ENCODE peak calls at places on chromosomes 6 and 20, in four cellular contexts. F is NCI-H146, G is smooth muscle cell of the brain vasculature, H is AG08396. O is an unnamed sample.

GRCh38 chr6:155301867-155302266 is 12.4 kb downstream of the TFB1M start:
- DNase-seq in F (no peak), G (peak; percentile 62), H (no peak), O (no peak)

GRCh38 chr20:41748756-41749582 is 130.8 kb upstream of the CHD6 start:
- DNase-seq in F (no peak), G (no peak), H (no peak), O (no peak)

GRCh38 chr20:37543828-37544227 is 16.2 kb upstream of the BLCAP start:
- DNase-seq in F (no peak), G (no peak), H (peak; percentile 68), O (no peak)

GRCh38 chr6:166446567-166447065 is 63.9 kb upstream of the MPC1 start:
- DNase-seq in F (no peak), G (no peak), H (no peak), O (no peak)

GRCh38 chr20:58432190-58432954 is 43.3 kb downstream of the VAPB start:
- DNase-seq in F (no peak), G (no peak), H (peak; percentile 61), O (no peak)

GRCh38 chr20:52349806-52350205 is 158.2 kb upstream of the ZFP64 start:
- DNase-seq in F (no peak), G (no peak), H (no peak), O (no peak)

GRCh38 chr20:8244637-8245036 is 112.6 kb downstream of the PLCB1 start:
- DNase-seq in F (no peak), G (no peak), H (no peak), O (no peak)

GRCh38 chr20:50915424-50915823 is 15.8 kb downstream of the ADNP start:
- DNase-seq in F (no peak), G (no peak), H (no peak), O (no peak)

GRCh38 chr20:32792316-32792715 is 27.4 kb upstream of the MAPRE1 start:
- DNase-seq in F (no peak), G (no peak), H (peak; percentile 24), O (no peak)

GRCh38 chr6:147906361-147906760 is 397.9 kb downstream of the SAMD5 start:
- DNase-seq in F (no peak), G (no peak), H (no peak), O (no peak)

GRCh38 chr20:63187338-63188158 is 28.4 kb downstream of the YTHDF1 start:
- DNase-seq in F (no peak), G (no peak), H (no peak), O (no peak)

GRCh38 chr6:101083533-101084172 is 202.5 kb upstream of the ASCC3 start:
- DNase-seq in F (no peak), G (no peak), H (peak; percentile 5), O (no peak)

GRCh38 chr6:3151705-3152104 is 5.6 kb downstream of the TUBB2A start:
- DNase-seq in F (no peak), G (no peak), H (no peak), O (no peak)

GRCh38 chr6:135002974-135003703 is 51.5 kb downstream of the HBS1L start:
- DNase-seq in F (no peak), G (no peak), H (no peak), O (no peak)

GRCh38 chr6:6931047-6932025 is 176.4 kb upstream of the RREB1 start:
- DNase-seq in F (peak; percentile 69), G (no peak), H (no peak), O (peak; percentile 47)

GRCh38 chr20:36819662-36820061 is 46.1 kb upstream of the DSN1 start:
- DNase-seq in F (no peak), G (no peak), H (no peak), O (peak; percentile 83)

GRCh38 chr20:46308258-46309157 is at the start of gene CDH22:
- DNase-seq in F (peak; percentile 67), G (no peak), H (peak; percentile 82), O (peak; percentile 66)

GRCh38 chr20:9054176-9054575 is 14.7 kb upstream of the PLCB4 start:
- DNase-seq in F (no peak), G (no peak), H (no peak), O (no peak)

GRCh38 chr6:56775498-56776166 is 132.9 kb upstream of the DST start:
- DNase-seq in F (no peak), G (no peak), H (no peak), O (no peak)

GRCh38 chr20:25223179-25223661 is 24.7 kb upstream of the PYGB start:
- DNase-seq in F (no peak), G (peak; percentile 91), H (peak; percentile 91), O (no peak)

GRCh38 chr20:6007094-6007528 is 46.7 kb downstream of the LRRN4 start:
- DNase-seq in F (no peak), G (no peak), H (no peak), O (no peak)

GRCh38 chr6:132365319-132365907 is 35.9 kb downstream of the MOXD1 start:
- DNase-seq in F (no peak), G (no peak), H (peak; percentile 9), O (peak; percentile 11)

GRCh38 chr6:31546962-31547726 is at the start of gene NFKBIL1:
- DNase-seq in F (peak; percentile 96), G (peak; percentile 96), H (peak; percentile 93), O (peak; percentile 94)

GRCh38 chr20:24871429-24872213 is 77.4 kb upstream of the CST7 start:
- DNase-seq in F (no peak), G (no peak), H (no peak), O (no peak)

GRCh38 chr20:16719421-16719820 is 10.4 kb upstream of the SNRPB2 start:
- DNase-seq in F (no peak), G (no peak), H (no peak), O (no peak)

GRCh38 chr6:155265843-155266535 is 2.2 kb downstream of the CLDN20 start:
- DNase-seq in F (no peak), G (no peak), H (no peak), O (no peak)

GRCh38 chr6:111559193-111560097 is 46.2 kb downstream of the TRAF3IP2 start:
- DNase-seq in F (no peak), G (no peak), H (no peak), O (no peak)

GRCh38 chr6:30541515-30542403 is 14.5 kb downstream of the GNL1 start:
- DNase-seq in F (peak; percentile 65), G (no peak), H (peak; percentile 71), O (peak; percentile 87)

GRCh38 chr6:131159578-131159977 is 24.3 kb downstream of the AKAP7 start:
- DNase-seq in F (no peak), G (no peak), H (peak; percentile 30), O (no peak)

GRCh38 chr6:56594699-56595098 is 48.0 kb downstream of the DST start:
- DNase-seq in F (peak; percentile 19), G (no peak), H (no peak), O (peak; percentile 86)

GRCh38 chr20:33650753-33651561 is 11.2 kb upstream of the C20orf144 start:
- DNase-seq in F (no peak), G (no peak), H (no peak), O (no peak)

GRCh38 chr6:79946773-79947190 is 571 bp downstream of the ELOVL4 start:
- DNase-seq in F (peak; percentile 73), G (no peak), H (peak; percentile 58), O (peak; percentile 2)

GRCh38 chr6:29633532-29633901 is 534 bp upstream of the GABBR1 start:
- DNase-seq in F (peak; percentile 70), G (no peak), H (no peak), O (no peak)

GRCh38 chr6:19805146-19805515 is 32.0 kb upstream of the ID4 start:
- DNase-seq in F (no peak), G (no peak), H (peak; percentile 7), O (peak; percentile 8)

GRCh38 chr20:50340586-50340985 is 150.0 kb downstream of the CEBPB start:
- DNase-seq in F (no peak), G (no peak), H (no peak), O (no peak)

GRCh38 chr6:125748534-125749111 is 809 bp upstream of the HEY2 start:
- DNase-seq in F (peak; percentile 72), G (no peak), H (peak; percentile 19), O (no peak)

GRCh38 chr20:25499031-25499430 is 86.3 kb downstream of the NINL start:
- DNase-seq in F (no peak), G (no peak), H (no peak), O (no peak)

GRCh38 chr6:163529605-163530004 is 115.1 kb downstream of the QKI start:
- DNase-seq in F (no peak), G (no peak), H (peak; percentile 61), O (no peak)

GRCh38 chr6:76026101-76026500 is 46.4 kb downstream of the IMPG1 start:
- DNase-seq in F (no peak), G (no peak), H (no peak), O (no peak)

GRCh38 chr6:120675886-120676285 is 658.4 kb downstream of the TBC1D32 start:
- DNase-seq in F (no peak), G (no peak), H (no peak), O (no peak)